ENCODE peak calls at places on chromosomes 2 and 18, in eight cellular contexts. X is pancreas; Z is CD4-positive, alpha-beta T cell; O is HCT116; G is left lung; M is transverse colon; R is esophagus squamous epithelium; Y is IMR-90. A is an unnamed sample.

GRCh38 chr2:197255550-197255949 is 55.0 kb downstream of the ANKRD44 start:
- DNase-seq in X (no peak), Z (peak), O (no peak), G (peak), M (peak), R (peak), Y (peak), A (peak)

GRCh38 chr2:188569441-188569840 is 277.8 kb downstream of the GULP1 start:
- DNase-seq in X (no peak), Z (no peak), O (no peak), G (no peak), M (no peak), R (no peak), Y (no peak), A (no peak)

GRCh38 chr18:10291568-10291981 is 162.9 kb upstream of the APCDD1 start:
- DNase-seq in X (no peak), Z (no peak), O (no peak), G (no peak), M (no peak), R (no peak), Y (peak), A (no peak)

GRCh38 chr2:109020217-109020637 is 31.2 kb upstream of the EDAR start:
- DNase-seq in X (no peak), Z (peak), O (no peak), G (no peak), M (no peak), R (no peak), Y (peak), A (no peak)

GRCh38 chr2:53964987-53965687 is 5.7 kb downstream of the PSME4 start:
- DNase-seq in X (no peak), Z (no peak), O (no peak), G (no peak), M (no peak), R (no peak), Y (no peak), A (no peak)

GRCh38 chr18:34709631-34710429 is at the start of gene DTNA:
- DNase-seq in X (no peak), Z (no peak), O (no peak), G (no peak), M (no peak), R (no peak), Y (peak), A (no peak)

GRCh38 chr2:151655663-151656398 is 78.4 kb downstream of the NEB start:
- DNase-seq in X (no peak), Z (no peak), O (no peak), G (no peak), M (no peak), R (no peak), Y (no peak), A (no peak)

GRCh38 chr2:111702119-111702808 is 181.7 kb downstream of the ANAPC1 start:
- DNase-seq in X (peak), Z (peak), O (peak), G (no peak), M (peak), R (no peak), Y (peak), A (no peak)

GRCh38 chr2:227933891-227934290 is 62.5 kb downstream of the DAW1 start:
- DNase-seq in X (no peak), Z (no peak), O (no peak), G (no peak), M (no peak), R (no peak), Y (no peak), A (no peak)

GRCh38 chr2:100140582-100140981 is 1.8 kb downstream of the AFF3 start:
- DNase-seq in X (no peak), Z (no peak), O (no peak), G (no peak), M (peak), R (no peak), Y (no peak), A (no peak)

GRCh38 chr2:15563227-15564100 is 2.3 kb upstream of the NBAS start:
- DNase-seq in X (no peak), Z (no peak), O (no peak), G (peak), M (no peak), R (no peak), Y (no peak), A (no peak)

GRCh38 chr2:8103085-8103708 is 578.7 kb upstream of the ID2 start:
- DNase-seq in X (no peak), Z (no peak), O (no peak), G (no peak), M (no peak), R (no peak), Y (peak), A (no peak)

GRCh38 chr2:229715895-229716507 is 1.6 kb upstream of the DNER start:
- DNase-seq in X (no peak), Z (no peak), O (peak), G (no peak), M (peak), R (no peak), Y (no peak), A (peak)

GRCh38 chr2:25313711-25314513 is 27.8 kb downstream of the DNMT3A start:
- DNase-seq in X (no peak), Z (no peak), O (no peak), G (peak), M (no peak), R (no peak), Y (no peak), A (no peak)

GRCh38 chr18:29160123-29160522 is 983.2 kb upstream of the CDH2 start:
- DNase-seq in X (no peak), Z (no peak), O (no peak), G (no peak), M (no peak), R (no peak), Y (no peak), A (no peak)

GRCh38 chr2:72211359-72211758 is 63.7 kb upstream of the CYP26B1 start:
- DNase-seq in X (no peak), Z (no peak), O (no peak), G (no peak), M (peak), R (no peak), Y (no peak), A (no peak)

GRCh38 chr2:172472441-172473051 is 45.2 kb downstream of the ITGA6 start:
- DNase-seq in X (no peak), Z (peak), O (no peak), G (no peak), M (no peak), R (no peak), Y (no peak), A (no peak)

GRCh38 chr18:62452280-62452824 is 70.5 kb upstream of the ZCCHC2 start:
- DNase-seq in X (no peak), Z (no peak), O (no peak), G (no peak), M (no peak), R (no peak), Y (peak), A (no peak)

GRCh38 chr2:42009657-42010580 is 37.9 kb upstream of the PKDCC start:
- DNase-seq in X (no peak), Z (no peak), O (no peak), G (no peak), M (no peak), R (no peak), Y (peak), A (no peak)

GRCh38 chr2:1561259-1561658 is 148.0 kb downstream of the TPO start:
- DNase-seq in X (no peak), Z (no peak), O (no peak), G (peak), M (no peak), R (no peak), Y (no peak), A (no peak)

GRCh38 chr18:11994346-11994707 is 13.0 kb downstream of the IMPA2 start:
- DNase-seq in X (no peak), Z (no peak), O (no peak), G (peak), M (peak), R (no peak), Y (peak), A (no peak)
- H3K27ac ChIP-seq in X (peak), Z (no peak), O (no peak), G (peak), M (peak), R (peak), Y (peak), A (no peak)

GRCh38 chr18:44777429-44778192 is 96.9 kb downstream of the SETBP1 start:
- DNase-seq in X (no peak), Z (no peak), O (no peak), G (no peak), M (no peak), R (no peak), Y (no peak), A (no peak)

GRCh38 chr18:44779893-44780292 is 99.2 kb downstream of the SETBP1 start:
- DNase-seq in X (no peak), Z (no peak), O (no peak), G (no peak), M (no peak), R (no peak), Y (no peak), A (no peak)

GRCh38 chr18:44782617-44783016 is 101.9 kb downstream of the SETBP1 start:
- DNase-seq in X (no peak), Z (no peak), O (no peak), G (no peak), M (no peak), R (no peak), Y (no peak), A (no peak)

GRCh38 chr18:44781890-44782289 is 101.2 kb downstream of the SETBP1 start:
- DNase-seq in X (no peak), Z (no peak), O (no peak), G (no peak), M (no peak), R (no peak), Y (peak), A (no peak)

GRCh38 chr18:44778788-44779187 is 98.1 kb downstream of the SETBP1 start:
- DNase-seq in X (no peak), Z (no peak), O (no peak), G (no peak), M (no peak), R (no peak), Y (no peak), A (no peak)
- H3K27ac ChIP-seq in X (peak), Z (no peak), O (no peak), G (no peak), M (peak), R (no peak), Y (no peak), A (no peak)

DNA sequence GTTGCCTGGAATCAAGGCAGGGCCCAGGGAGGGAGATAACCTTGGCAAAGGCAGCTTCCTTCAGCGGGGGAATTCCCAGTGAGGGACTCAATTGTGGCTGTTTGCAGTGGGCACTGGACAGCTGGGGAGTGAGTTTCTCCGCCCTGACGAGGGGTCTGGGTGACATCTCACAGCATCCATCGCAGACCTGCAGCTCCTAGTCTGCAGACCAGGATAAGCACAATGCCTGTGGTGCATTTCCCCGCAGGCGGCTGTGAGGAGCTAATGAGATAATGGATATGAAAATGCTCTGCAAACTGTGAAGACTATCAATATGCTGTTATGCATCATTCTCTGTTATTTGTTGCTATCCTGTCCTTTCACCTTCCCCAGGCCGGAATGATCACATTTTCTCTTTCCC is 30.0 kb upstream of the CYP1B1 start:
- DNase-seq in X (no peak), Z (no peak), O (no peak), G (no peak), M (no peak), R (no peak), Y (no peak), A (no peak)
- H3K27ac ChIP-seq in X (peak), Z (no peak), O (no peak), G (peak), M (no peak), R (peak), Y (no peak), A (no peak)

GRCh38 chr2:170148161-170148560 is 29.8 kb upstream of the MYO3B start:
- DNase-seq in X (no peak), Z (no peak), O (no peak), G (no peak), M (no peak), R (no peak), Y (peak), A (no peak)
- H3K27ac ChIP-seq in X (no peak), Z (no peak), O (no peak), G (no peak), M (no peak), R (peak), Y (no peak), A (no peak)

GRCh38 chr2:17610521-17610920 is 70.0 kb downstream of the VSNL1 start:
- DNase-seq in X (no peak), Z (no peak), O (no peak), G (no peak), M (no peak), R (no peak), Y (peak), A (no peak)
- H3K27ac ChIP-seq in X (no peak), Z (no peak), O (no peak), G (no peak), M (no peak), R (no peak), Y (no peak), A (no peak)

A was measured in caudate nucleus.